ENCODE peak calls at places on chromosome 10, in eight cellular contexts. One of them, this sample, is unnamed.

GRCh38 chr10:8738987-8739386 is 684.5 kb downstream of the GATA3 start:
- DNase-seq in COLO829: no peak
- DNase-seq in WTC11: no peak
- DNase-seq in HuH-7: no peak
- DNase-seq in activated effector memory CD4-positive, alpha-beta T cell treated with anti-CD3 and anti-CD28 coated beads, Interleukin-2, amount 50 U/mL, for 16 hours: no peak
- DNase-seq in neuronal stem cell: no peak
- DNase-seq in activated CD4-positive, alpha-beta memory T cell treated with anti-CD3 and anti-CD28 coated beads, Interleukin-2, amount 10 ng/mL, durations not matched to agents 7 days and 5 days: no peak
- DNase-seq in thyroid gland: no peak
- DNase-seq in this sample: no peak

GRCh38 chr10:98481418-98481945 is 34.7 kb upstream of the HPS1 start:
- DNase-seq in COLO829: no peak
- DNase-seq in WTC11: no peak
- DNase-seq in HuH-7: no peak
- DNase-seq in activated effector memory CD4-positive, alpha-beta T cell treated with anti-CD3 and anti-CD28 coated beads, Interleukin-2, amount 50 U/mL, for 16 hours: no peak
- DNase-seq in neuronal stem cell: no peak
- DNase-seq in activated CD4-positive, alpha-beta memory T cell treated with anti-CD3 and anti-CD28 coated beads, Interleukin-2, amount 10 ng/mL, durations not matched to agents 7 days and 5 days: no peak
- DNase-seq in thyroid gland: no peak
- DNase-seq in this sample: no peak

GRCh38 chr10:133411523-133412380 is 12.7 kb downstream of the SPRN start:
- DNase-seq in COLO829: no peak
- DNase-seq in WTC11: no peak
- DNase-seq in HuH-7: no peak
- DNase-seq in activated effector memory CD4-positive, alpha-beta T cell treated with anti-CD3 and anti-CD28 coated beads, Interleukin-2, amount 50 U/mL, for 16 hours: no peak
- DNase-seq in neuronal stem cell: no peak
- DNase-seq in activated CD4-positive, alpha-beta memory T cell treated with anti-CD3 and anti-CD28 coated beads, Interleukin-2, amount 10 ng/mL, durations not matched to agents 7 days and 5 days: no peak
- DNase-seq in thyroid gland: no peak
- DNase-seq in this sample: no peak

GRCh38 chr10:84261236-84261635 is 16.4 kb downstream of the RGR start:
- DNase-seq in COLO829: no peak
- DNase-seq in WTC11: no peak
- DNase-seq in HuH-7: no peak
- DNase-seq in activated effector memory CD4-positive, alpha-beta T cell treated with anti-CD3 and anti-CD28 coated beads, Interleukin-2, amount 50 U/mL, for 16 hours: no peak
- DNase-seq in neuronal stem cell: no peak
- DNase-seq in activated CD4-positive, alpha-beta memory T cell treated with anti-CD3 and anti-CD28 coated beads, Interleukin-2, amount 10 ng/mL, durations not matched to agents 7 days and 5 days: peak; percentile 3
- DNase-seq in thyroid gland: no peak
- DNase-seq in this sample: no peak

GRCh38 chr10:53315709-53316108 is 543.1 kb upstream of the MBL2 start:
- DNase-seq in COLO829: no peak
- DNase-seq in WTC11: no peak
- DNase-seq in HuH-7: no peak
- DNase-seq in activated effector memory CD4-positive, alpha-beta T cell treated with anti-CD3 and anti-CD28 coated beads, Interleukin-2, amount 50 U/mL, for 16 hours: no peak
- DNase-seq in neuronal stem cell: no peak
- DNase-seq in activated CD4-positive, alpha-beta memory T cell treated with anti-CD3 and anti-CD28 coated beads, Interleukin-2, amount 10 ng/mL, durations not matched to agents 7 days and 5 days: no peak
- DNase-seq in thyroid gland: no peak
- DNase-seq in this sample: no peak

GRCh38 chr10:46553238-46554049 is 3.0 kb downstream of the GPRIN2 start:
- DNase-seq in COLO829: no peak
- DNase-seq in WTC11: peak; percentile 8
- DNase-seq in HuH-7: no peak
- DNase-seq in activated effector memory CD4-positive, alpha-beta T cell treated with anti-CD3 and anti-CD28 coated beads, Interleukin-2, amount 50 U/mL, for 16 hours: peak; percentile 63
- DNase-seq in neuronal stem cell: no peak
- DNase-seq in activated CD4-positive, alpha-beta memory T cell treated with anti-CD3 and anti-CD28 coated beads, Interleukin-2, amount 10 ng/mL, durations not matched to agents 7 days and 5 days: peak; percentile 16
- DNase-seq in thyroid gland: no peak
- DNase-seq in this sample: peak; percentile 10

GRCh38 chr10:60944159-60944909 is at the start of gene RHOBTB1:
- DNase-seq in COLO829: peak; percentile 12
- DNase-seq in WTC11: peak; percentile 64
- DNase-seq in HuH-7: peak; percentile 51
- DNase-seq in activated effector memory CD4-positive, alpha-beta T cell treated with anti-CD3 and anti-CD28 coated beads, Interleukin-2, amount 50 U/mL, for 16 hours: peak; percentile 67
- DNase-seq in neuronal stem cell: peak; percentile 64
- DNase-seq in activated CD4-positive, alpha-beta memory T cell treated with anti-CD3 and anti-CD28 coated beads, Interleukin-2, amount 10 ng/mL, durations not matched to agents 7 days and 5 days: peak; percentile 24
- DNase-seq in thyroid gland: peak; percentile 79
- DNase-seq in this sample: peak; percentile 64

GRCh38 chr10:86673827-86674581 is 5.7 kb downstream of the LDB3 start:
- DNase-seq in COLO829: no peak
- DNase-seq in WTC11: no peak
- DNase-seq in HuH-7: no peak
- DNase-seq in activated effector memory CD4-positive, alpha-beta T cell treated with anti-CD3 and anti-CD28 coated beads, Interleukin-2, amount 50 U/mL, for 16 hours: no peak
- DNase-seq in neuronal stem cell: no peak
- DNase-seq in activated CD4-positive, alpha-beta memory T cell treated with anti-CD3 and anti-CD28 coated beads, Interleukin-2, amount 10 ng/mL, durations not matched to agents 7 days and 5 days: no peak
- DNase-seq in thyroid gland: peak; percentile 78
- DNase-seq in this sample: no peak

GRCh38 chr10:29730969-29731368 is 96.2 kb upstream of the SVIL start:
- DNase-seq in COLO829: no peak
- DNase-seq in WTC11: no peak
- DNase-seq in HuH-7: no peak
- DNase-seq in activated effector memory CD4-positive, alpha-beta T cell treated with anti-CD3 and anti-CD28 coated beads, Interleukin-2, amount 50 U/mL, for 16 hours: no peak
- DNase-seq in neuronal stem cell: no peak
- DNase-seq in activated CD4-positive, alpha-beta memory T cell treated with anti-CD3 and anti-CD28 coated beads, Interleukin-2, amount 10 ng/mL, durations not matched to agents 7 days and 5 days: no peak
- DNase-seq in thyroid gland: no peak
- DNase-seq in this sample: no peak

GRCh38 chr10:60872451-60872850 is 71.5 kb downstream of the RHOBTB1 start:
- DNase-seq in COLO829: no peak
- DNase-seq in WTC11: no peak
- DNase-seq in HuH-7: no peak
- DNase-seq in activated effector memory CD4-positive, alpha-beta T cell treated with anti-CD3 and anti-CD28 coated beads, Interleukin-2, amount 50 U/mL, for 16 hours: no peak
- DNase-seq in neuronal stem cell: no peak
- DNase-seq in activated CD4-positive, alpha-beta memory T cell treated with anti-CD3 and anti-CD28 coated beads, Interleukin-2, amount 10 ng/mL, durations not matched to agents 7 days and 5 days: no peak
- DNase-seq in thyroid gland: no peak
- DNase-seq in this sample: no peak

GRCh38 chr10:62733654-62734293 is 70.7 kb upstream of the ADO start:
- DNase-seq in COLO829: no peak
- DNase-seq in WTC11: no peak
- DNase-seq in HuH-7: no peak
- DNase-seq in activated effector memory CD4-positive, alpha-beta T cell treated with anti-CD3 and anti-CD28 coated beads, Interleukin-2, amount 50 U/mL, for 16 hours: no peak
- DNase-seq in neuronal stem cell: no peak
- DNase-seq in activated CD4-positive, alpha-beta memory T cell treated with anti-CD3 and anti-CD28 coated beads, Interleukin-2, amount 10 ng/mL, durations not matched to agents 7 days and 5 days: peak; percentile 56
- DNase-seq in thyroid gland: no peak
- DNase-seq in this sample: no peak

GRCh38 chr10:94199565-94199964 is 163.2 kb downstream of the NOC3L start:
- DNase-seq in COLO829: no peak
- DNase-seq in WTC11: no peak
- DNase-seq in HuH-7: no peak
- DNase-seq in activated effector memory CD4-positive, alpha-beta T cell treated with anti-CD3 and anti-CD28 coated beads, Interleukin-2, amount 50 U/mL, for 16 hours: no peak
- DNase-seq in neuronal stem cell: no peak
- DNase-seq in activated CD4-positive, alpha-beta memory T cell treated with anti-CD3 and anti-CD28 coated beads, Interleukin-2, amount 10 ng/mL, durations not matched to agents 7 days and 5 days: no peak
- DNase-seq in thyroid gland: no peak
- DNase-seq in this sample: no peak